ENCODE peak calls at places on chromosomes 4 and X, in six cellular contexts. U is fibroblast of lung; K is GM12878; F is mesothelial cell of epicardium; Y is CD4-positive, alpha-beta T cell; Q is A549. V is an unnamed sample.

GRCh38 chr4:99117876-99118693 is 26.0 kb downstream of the ADH4 start:
- DNase-seq in Q (peak), U (peak), Y (no peak), K (no peak), F (no peak), V (no peak)

GRCh38 chrX:3549442-3549875 is 164.0 kb downstream of the PRKX start:
- DNase-seq in Q (peak), F (no peak), U (no peak), K (no peak), Y (no peak), V (no peak)

GRCh38 chr4:52926575-52926974 is 64.5 kb downstream of the RASL11B start:
- DNase-seq in Y (no peak), U (no peak), F (no peak), Q (no peak), K (no peak), V (no peak)

GRCh38 chr4:24855741-24856140 is 57.1 kb downstream of the CCDC149 start:
- DNase-seq in Q (no peak), U (no peak), Y (no peak), F (no peak), K (no peak), V (no peak)

GRCh38 chrX:20224814-20225487 is 41.8 kb downstream of the RPS6KA3 start:
- DNase-seq in F (no peak), Q (peak), K (peak), Y (no peak), U (peak), V (peak)

GRCh38 chr4:28686618-28687017 is 1826.0 kb downstream of the STIM2 start:
- DNase-seq in U (peak), Q (peak), Y (no peak), K (no peak), F (no peak), V (no peak)

GRCh38 chr4:52643846-52644245 is 15.3 kb downstream of the USP46 start:
- DNase-seq in Y (no peak), Q (no peak), K (no peak), F (no peak), U (peak), V (peak)

GRCh38 chr4:155339588-155339987 is 37.2 kb downstream of the MAP9 start:
- DNase-seq in Q (peak), U (no peak), Y (no peak), K (no peak), F (no peak), V (no peak)

GRCh38 chrX:127404156-127404555 is 584.6 kb downstream of the PRR32 start:
- DNase-seq in K (no peak), F (no peak), Y (no peak), U (no peak), Q (no peak), V (no peak)

DNA sequence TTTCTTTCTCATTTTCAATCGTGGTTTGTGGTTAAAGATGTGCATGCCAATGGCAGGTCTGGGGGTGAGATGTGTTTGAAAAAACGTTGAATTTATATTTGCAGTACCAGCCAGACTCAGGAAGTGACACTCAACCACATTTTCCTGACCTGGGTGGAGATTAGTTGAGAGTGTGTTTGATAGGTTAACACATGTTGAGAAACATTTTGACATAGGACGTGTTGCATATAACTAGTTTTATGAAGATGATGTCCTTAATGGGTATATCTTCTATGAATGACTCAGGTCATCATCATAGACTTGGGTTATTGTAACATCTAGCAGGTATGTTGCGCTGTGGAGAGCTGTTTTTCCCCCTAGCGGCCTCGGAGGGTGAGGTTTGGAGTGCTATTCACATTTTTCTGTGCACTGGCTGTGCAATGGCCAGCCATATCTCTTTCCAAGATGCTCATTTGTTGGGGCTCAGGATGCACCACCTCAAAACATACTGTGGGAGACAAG is 21.7 kb upstream of the CD38 start:
- DNase-seq in K (peak), Y (peak), Q (peak), F (no peak), U (peak), V (peak)
- TF ChIP-seq CTCF in K (peak), Y (peak), Q (no peak), F (no peak), U (peak), V (peak)

GRCh38 chr4:7042697-7043464 is at the start of gene TADA2B:
- DNase-seq in Q (peak), Y (peak), U (peak), K (peak), F (peak), V (peak)
- TF ChIP-seq CTCF in Q (peak), Y (peak), U (no peak), K (peak), F (peak), V (no peak)

GRCh38 chrX:63128509-63128908 is 222.6 kb downstream of the SPIN4 start:
- DNase-seq in U (no peak), Y (no peak), K (peak), Q (peak), F (no peak), V (no peak)
- TF ChIP-seq CTCF in U (no peak), Y (peak), K (peak), Q (peak), F (no peak), V (peak)

GRCh38 chrX:47497274-47497673 is 14.3 kb upstream of the ZNF41 start:
- DNase-seq in K (no peak), Q (peak), Y (no peak), F (no peak), U (peak), V (no peak)
- TF ChIP-seq CTCF in K (peak), Q (peak), Y (peak), F (no peak), U (peak), V (peak)

GRCh38 chrX:128517691-128518090 is 465.5 kb upstream of the ACTRT1 start:
- DNase-seq in F (no peak), Q (no peak), U (no peak), K (no peak), Y (no peak), V (no peak)

DNA sequence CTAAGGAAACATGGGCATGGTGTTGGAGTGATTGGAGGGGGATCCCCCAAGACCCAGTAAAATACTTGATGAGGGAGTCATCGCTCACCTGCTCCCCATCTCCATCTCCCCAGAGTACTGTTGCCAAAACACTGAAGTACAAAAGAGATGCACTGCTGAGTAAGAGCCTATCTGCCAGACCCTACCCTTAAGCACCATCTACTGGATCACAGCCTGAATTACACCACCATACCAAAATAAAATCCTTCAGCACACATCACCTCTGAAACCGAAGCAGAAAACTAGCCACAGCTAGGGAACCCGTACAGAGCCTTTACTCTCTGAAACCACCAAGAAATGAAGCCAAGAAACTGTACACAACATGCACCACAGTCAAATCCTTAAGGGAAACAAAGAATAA is 466.3 kb upstream of the ACTRT1 start:
- DNase-seq in Y (no peak), U (no peak), K (no peak), F (no peak), Q (peak), V (no peak)
- TF ChIP-seq CTCF in Y (no peak), U (no peak), K (peak), F (no peak), Q (no peak), V (peak)

DNA sequence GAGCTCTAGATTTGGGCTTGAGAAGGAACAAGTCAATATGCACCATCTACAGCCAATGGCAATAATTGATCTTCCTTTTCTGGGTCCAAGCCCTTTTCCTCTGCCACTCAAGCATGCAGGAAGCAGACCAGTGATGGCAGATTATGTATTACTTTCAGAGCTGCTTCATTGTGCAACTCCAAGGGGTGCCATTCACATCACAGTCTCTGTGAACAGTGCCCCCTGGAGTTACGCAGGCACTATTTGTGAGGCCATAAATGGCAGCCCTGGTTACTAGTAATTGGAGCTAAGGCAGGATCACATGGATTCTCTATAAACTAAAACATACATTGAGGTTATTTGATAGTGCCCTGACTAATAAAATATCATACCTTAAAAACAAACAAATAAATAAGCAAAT is 313.4 kb upstream of the SLC7A11 start:
- DNase-seq in F (no peak), Q (peak), Y (no peak), U (peak), K (no peak), V (no peak)
- TF ChIP-seq CTCF in F (no peak), Q (no peak), Y (no peak), U (peak), K (peak), V (peak)

GRCh38 chrX:16807548-16807947 is 21.3 kb downstream of the TXLNG start:
- DNase-seq in Y (no peak), Q (peak), K (no peak), F (no peak), U (peak), V (no peak)
- TF ChIP-seq CTCF in Y (no peak), Q (no peak), K (no peak), F (no peak), U (no peak), V (no peak)

GRCh38 chr4:8109406-8110065 is 49.1 kb downstream of the ABLIM2 start:
- DNase-seq in K (no peak), Q (no peak), F (no peak), U (no peak), Y (no peak), V (no peak)

GRCh38 chr4:8112036-8112576 is 46.5 kb downstream of the ABLIM2 start:
- DNase-seq in Y (no peak), U (no peak), K (no peak), Q (no peak), F (no peak), V (no peak)

GRCh38 chr4:8108991-8109390 is 49.6 kb downstream of the ABLIM2 start:
- DNase-seq in K (no peak), U (no peak), Q (no peak), F (no peak), Y (no peak), V (no peak)

GRCh38 chr4:8108261-8108660 is 50.4 kb downstream of the ABLIM2 start:
- DNase-seq in K (no peak), F (no peak), Y (no peak), Q (no peak), U (no peak), V (no peak)

DNA sequence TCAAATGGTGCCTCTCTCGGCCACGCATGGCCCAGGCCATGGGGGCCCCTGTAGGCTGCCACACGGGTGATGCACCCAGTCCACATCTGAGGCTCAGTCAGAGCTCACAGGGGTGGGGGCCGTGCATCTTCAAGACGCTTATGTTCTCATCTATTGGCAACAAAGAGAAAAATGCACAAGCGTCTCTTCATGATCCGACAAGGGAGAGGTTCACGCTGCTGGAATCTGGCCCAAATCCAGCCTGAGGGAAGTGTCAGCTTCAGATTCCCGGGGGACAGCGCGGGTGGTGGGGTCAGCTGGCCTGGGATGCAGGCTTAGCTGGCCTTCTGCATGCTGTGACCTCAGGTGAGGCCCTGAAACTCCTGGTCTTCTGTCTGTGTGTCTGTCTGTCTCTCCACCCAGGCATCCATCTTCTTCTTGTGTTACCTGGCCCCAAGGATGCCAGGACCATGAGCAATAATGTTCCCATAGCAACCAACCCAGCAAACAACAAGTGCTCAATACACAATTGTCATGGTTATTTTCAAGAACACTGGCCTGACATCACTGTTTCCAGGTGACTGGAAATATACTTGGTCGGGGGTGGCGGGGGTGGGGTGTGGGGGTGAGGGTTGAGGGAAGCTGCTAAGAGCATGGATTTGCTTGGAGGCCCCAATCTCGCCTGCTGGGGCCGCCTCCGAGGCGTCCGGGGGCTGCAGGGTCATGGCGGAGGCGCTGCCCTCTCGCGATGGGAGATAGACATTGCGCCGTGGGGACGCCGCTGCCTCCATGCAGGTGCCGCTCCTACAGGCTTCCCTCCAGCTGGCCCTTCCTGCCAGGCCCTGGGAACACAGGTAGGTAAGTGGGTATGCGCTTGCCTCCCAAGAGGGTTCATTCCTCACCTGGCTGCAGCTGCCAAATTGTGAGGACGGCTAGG is 48.3 kb downstream of the ABLIM2 start:
- DNase-seq in K (no peak), Q (peak), Y (no peak), F (no peak), U (no peak), V (no peak)
- TF ChIP-seq CTCF in K (peak), Q (no peak), Y (no peak), F (no peak), U (no peak), V (peak)

DNA sequence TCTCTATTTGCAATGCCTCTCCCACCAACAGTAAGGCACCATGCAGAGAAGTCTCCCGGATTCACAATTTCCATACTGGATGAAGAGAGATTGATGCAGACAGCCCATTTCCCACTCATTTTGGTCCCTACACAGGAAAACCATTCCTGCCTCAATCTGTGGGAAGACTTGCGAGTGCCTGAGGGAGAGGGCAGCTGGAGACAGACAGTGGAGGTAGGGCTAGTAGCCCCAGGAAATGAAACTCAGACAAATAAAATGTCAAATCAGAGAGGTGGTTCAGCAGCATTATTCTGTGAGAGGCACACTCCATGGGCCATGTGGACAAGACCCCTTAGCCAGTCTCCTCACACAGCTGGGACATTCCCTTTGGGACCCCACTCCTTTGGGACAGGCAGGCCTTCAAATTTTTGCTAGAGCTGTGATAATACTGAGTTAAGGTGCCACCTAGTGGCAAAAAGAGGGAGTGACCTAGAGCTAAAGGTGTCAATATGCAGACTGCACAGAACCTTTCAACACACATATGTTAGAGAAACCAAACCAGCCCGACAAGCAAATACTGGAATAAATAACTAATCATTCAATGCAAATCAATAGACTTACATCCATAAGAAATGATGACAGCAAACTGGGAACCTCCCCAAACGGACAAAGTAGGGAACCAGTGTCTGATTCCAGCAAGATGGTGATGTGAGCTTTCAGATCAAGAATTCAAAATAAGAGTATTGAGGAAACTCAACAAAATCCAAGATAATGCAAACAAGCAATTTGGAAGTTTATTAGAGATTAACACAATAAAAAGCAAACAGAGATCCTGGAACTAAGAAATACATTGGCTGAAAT is 1865.3 kb upstream of the AGA start:
- DNase-seq in F (no peak), K (peak), Q (peak), U (peak), Y (no peak), V (no peak)
- TF ChIP-seq CTCF in F (peak), K (peak), Q (peak), U (peak), Y (peak), V (peak)

GRCh38 chrX:39439910-39440733 is 638.9 kb downstream of the MID1IP1 start:
- DNase-seq in F (no peak), K (peak), Q (no peak), Y (no peak), U (no peak), V (no peak)

GRCh38 chrX:39442332-39442731 is 641.1 kb downstream of the MID1IP1 start:
- DNase-seq in Y (no peak), F (no peak), Q (no peak), U (no peak), K (peak), V (peak)

GRCh38 chrX:39443240-39443639 is 642.0 kb downstream of the MID1IP1 start:
- DNase-seq in Q (no peak), F (no peak), U (no peak), K (no peak), Y (no peak), V (no peak)

GRCh38 chrX:39438603-39439602 is 637.6 kb downstream of the MID1IP1 start:
- DNase-seq in F (no peak), K (no peak), Q (no peak), Y (no peak), U (no peak), V (no peak)

GRCh38 chrX:39440734-39441305 is 639.6 kb downstream of the MID1IP1 start:
- DNase-seq in F (no peak), Y (no peak), K (no peak), U (no peak), Q (no peak), V (no peak)
- TF ChIP-seq CTCF in F (no peak), Y (no peak), K (peak), U (no peak), Q (no peak), V (no peak)

V was measured in GM06990.